ENCODE peak calls at places on chromosomes 3 and 15, in ten cellular contexts. One of them, this sample, is unnamed.
A peak's percentile ranks its signal among the peaks of the same experiment; 100 is the strongest.

GRCh38 chr15:32959077-32959476 is 235.4 kb downstream of the FMN1 start:
- DNase-seq in ascending aorta: no peak
- DNase-seq in hepatocyte: no peak
- DNase-seq in MM.1S: no peak
- DNase-seq in HCT116: no peak
- DNase-seq in GM23338: no peak
- DNase-seq in lower lobe of right lung: no peak
- DNase-seq in breast epithelium: no peak
- DNase-seq in thoracic aorta: no peak
- DNase-seq in heart left ventricle: no peak
- DNase-seq in this sample: no peak

GRCh38 chr3:102148598-102149302 is 286.1 kb upstream of the ZPLD1 start:
- DNase-seq in ascending aorta: no peak
- DNase-seq in hepatocyte: no peak
- DNase-seq in MM.1S: peak; percentile 92
- DNase-seq in HCT116: no peak
- DNase-seq in GM23338: no peak
- DNase-seq in lower lobe of right lung: no peak
- DNase-seq in breast epithelium: no peak
- DNase-seq in thoracic aorta: no peak
- DNase-seq in heart left ventricle: no peak
- DNase-seq in this sample: no peak

GRCh38 chr15:43896543-43896942 is 69.7 kb downstream of the WDR76 start:
- DNase-seq in ascending aorta: no peak
- DNase-seq in hepatocyte: no peak
- DNase-seq in MM.1S: no peak
- DNase-seq in HCT116: no peak
- DNase-seq in GM23338: no peak
- DNase-seq in lower lobe of right lung: no peak
- DNase-seq in breast epithelium: no peak
- DNase-seq in thoracic aorta: no peak
- DNase-seq in heart left ventricle: no peak
- DNase-seq in this sample: no peak

GRCh38 chr3:113695426-113695817 is 1.0 kb downstream of the USF3 start:
- DNase-seq in ascending aorta: no peak
- DNase-seq in hepatocyte: no peak
- DNase-seq in MM.1S: no peak
- DNase-seq in HCT116: no peak
- DNase-seq in GM23338: no peak
- DNase-seq in lower lobe of right lung: no peak
- DNase-seq in breast epithelium: no peak
- DNase-seq in thoracic aorta: no peak
- DNase-seq in heart left ventricle: no peak
- DNase-seq in this sample: no peak

GRCh38 chr15:99578809-99579208 is 13.0 kb downstream of the MEF2A start:
- DNase-seq in ascending aorta: no peak
- DNase-seq in hepatocyte: no peak
- DNase-seq in MM.1S: no peak
- DNase-seq in HCT116: no peak
- DNase-seq in GM23338: peak; percentile 50
- DNase-seq in lower lobe of right lung: no peak
- DNase-seq in breast epithelium: no peak
- DNase-seq in thoracic aorta: no peak
- DNase-seq in heart left ventricle: no peak
- DNase-seq in this sample: no peak

GRCh38 chr3:119148493-119149180 is 2.7 kb downstream of the TEX55 start:
- DNase-seq in ascending aorta: no peak
- DNase-seq in hepatocyte: no peak
- DNase-seq in MM.1S: no peak
- DNase-seq in HCT116: no peak
- DNase-seq in GM23338: no peak
- DNase-seq in lower lobe of right lung: no peak
- DNase-seq in breast epithelium: no peak
- DNase-seq in thoracic aorta: no peak
- DNase-seq in heart left ventricle: no peak
- DNase-seq in this sample: no peak

GRCh38 chr15:91099616-91100560 is at the start of gene SV2B:
- DNase-seq in ascending aorta: no peak
- DNase-seq in hepatocyte: peak; percentile 47
- DNase-seq in MM.1S: peak; percentile 66
- DNase-seq in HCT116: no peak
- DNase-seq in GM23338: peak; percentile 77
- DNase-seq in lower lobe of right lung: no peak
- DNase-seq in breast epithelium: no peak
- DNase-seq in thoracic aorta: no peak
- DNase-seq in heart left ventricle: peak; percentile 38
- DNase-seq in this sample: no peak

GRCh38 chr15:39171944-39172368 is 408.9 kb upstream of the THBS1 start:
- DNase-seq in ascending aorta: no peak
- DNase-seq in hepatocyte: peak; percentile 85
- DNase-seq in MM.1S: peak; percentile 62
- DNase-seq in HCT116: peak; percentile 82
- DNase-seq in GM23338: peak; percentile 94
- DNase-seq in lower lobe of right lung: peak; percentile 52
- DNase-seq in breast epithelium: peak; percentile 69
- DNase-seq in thoracic aorta: no peak
- DNase-seq in heart left ventricle: peak; percentile 46
- DNase-seq in this sample: peak; percentile 86

GRCh38 chr15:52462806-52463360 is 65.8 kb downstream of the MYO5A start:
- DNase-seq in ascending aorta: no peak
- DNase-seq in hepatocyte: no peak
- DNase-seq in MM.1S: peak; percentile 88
- DNase-seq in HCT116: no peak
- DNase-seq in GM23338: no peak
- DNase-seq in lower lobe of right lung: no peak
- DNase-seq in breast epithelium: no peak
- DNase-seq in thoracic aorta: no peak
- DNase-seq in heart left ventricle: no peak
- DNase-seq in this sample: no peak

GRCh38 chr15:77185242-77185785 is 114.4 kb upstream of the TSPAN3 start:
- DNase-seq in ascending aorta: no peak
- DNase-seq in hepatocyte: no peak
- DNase-seq in MM.1S: no peak
- DNase-seq in HCT116: no peak
- DNase-seq in GM23338: no peak
- DNase-seq in lower lobe of right lung: no peak
- DNase-seq in breast epithelium: no peak
- DNase-seq in thoracic aorta: no peak
- DNase-seq in heart left ventricle: no peak
- DNase-seq in this sample: no peak

GRCh38 chr3:18302517-18302916 is 122.6 kb downstream of the SATB1 start:
- DNase-seq in ascending aorta: no peak
- DNase-seq in hepatocyte: peak; percentile 10
- DNase-seq in MM.1S: no peak
- DNase-seq in HCT116: no peak
- DNase-seq in GM23338: no peak
- DNase-seq in lower lobe of right lung: no peak
- DNase-seq in breast epithelium: no peak
- DNase-seq in thoracic aorta: no peak
- DNase-seq in heart left ventricle: no peak
- DNase-seq in this sample: peak; percentile 14

GRCh38 chr15:62739082-62739481 is 303.5 kb upstream of the TPM1 start:
- DNase-seq in ascending aorta: no peak
- DNase-seq in hepatocyte: no peak
- DNase-seq in MM.1S: no peak
- DNase-seq in HCT116: peak; percentile 68
- DNase-seq in GM23338: no peak
- DNase-seq in lower lobe of right lung: no peak
- DNase-seq in breast epithelium: no peak
- DNase-seq in thoracic aorta: no peak
- DNase-seq in heart left ventricle: no peak
- DNase-seq in this sample: peak; percentile 37

GRCh38 chr3:73073091-73073707 is 11.7 kb downstream of the EBLN2 start:
- DNase-seq in ascending aorta: no peak
- DNase-seq in hepatocyte: no peak
- DNase-seq in MM.1S: no peak
- DNase-seq in HCT116: no peak
- DNase-seq in GM23338: no peak
- DNase-seq in lower lobe of right lung: no peak
- DNase-seq in breast epithelium: no peak
- DNase-seq in thoracic aorta: no peak
- DNase-seq in heart left ventricle: no peak
- DNase-seq in this sample: no peak
- H3K36me3 ChIP-seq in ascending aorta: peaks cover 5% of the 10 kb centered on the region
- H3K36me3 ChIP-seq in hepatocyte: no peaks in the 10 kb centered on the region
- H3K36me3 ChIP-seq in MM.1S: no peaks in the 10 kb centered on the region
- H3K36me3 ChIP-seq in HCT116: no peaks in the 10 kb centered on the region
- H3K36me3 ChIP-seq in GM23338: no peaks in the 10 kb centered on the region
- H3K36me3 ChIP-seq in lower lobe of right lung: no peaks in the 10 kb centered on the region
- H3K36me3 ChIP-seq in breast epithelium: no peaks in the 10 kb centered on the region
- H3K36me3 ChIP-seq in thoracic aorta: no peaks in the 10 kb centered on the region
- H3K36me3 ChIP-seq in heart left ventricle: no peaks in the 10 kb centered on the region
- H3K36me3 ChIP-seq in this sample: no peaks in the 10 kb centered on the region

DNA sequence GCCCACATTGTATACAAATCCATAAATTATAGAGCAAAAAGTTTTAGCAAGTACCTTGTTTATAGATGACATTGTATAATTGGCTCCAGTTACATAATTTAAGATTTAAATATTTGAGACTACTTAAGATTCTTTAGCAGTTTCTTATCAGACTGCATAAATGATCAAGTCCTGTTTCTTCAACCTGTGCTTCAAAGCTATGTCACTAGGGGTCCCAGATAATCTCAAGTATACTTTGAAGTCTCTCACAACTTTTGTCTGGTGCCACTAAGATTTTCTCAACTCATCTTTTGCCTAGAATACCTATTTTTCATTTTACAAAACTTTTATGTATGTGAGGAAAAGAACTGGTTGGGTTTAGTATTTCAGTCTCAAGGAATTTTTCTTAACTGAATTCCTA is 205.5 kb downstream of the STAG1 start:
- DNase-seq in ascending aorta: no peak
- DNase-seq in hepatocyte: no peak
- DNase-seq in MM.1S: no peak
- DNase-seq in HCT116: peak; percentile 10
- DNase-seq in GM23338: peak; percentile 37
- DNase-seq in lower lobe of right lung: no peak
- DNase-seq in breast epithelium: no peak
- DNase-seq in thoracic aorta: no peak
- DNase-seq in heart left ventricle: no peak
- DNase-seq in this sample: no peak
- TF ChIP-seq CTCF in ascending aorta: no peak
- TF ChIP-seq CTCF in hepatocyte: no peak
- TF ChIP-seq CTCF in MM.1S: no peak
- TF ChIP-seq CTCF in HCT116: peak; percentile 36
- TF ChIP-seq CTCF in GM23338: peak; percentile 29
- TF ChIP-seq CTCF in lower lobe of right lung: no peak
- TF ChIP-seq CTCF in breast epithelium: no peak
- TF ChIP-seq CTCF in thoracic aorta: no peak
- TF ChIP-seq CTCF in heart left ventricle: no peak
- TF ChIP-seq CTCF in this sample: no peak

DNA sequence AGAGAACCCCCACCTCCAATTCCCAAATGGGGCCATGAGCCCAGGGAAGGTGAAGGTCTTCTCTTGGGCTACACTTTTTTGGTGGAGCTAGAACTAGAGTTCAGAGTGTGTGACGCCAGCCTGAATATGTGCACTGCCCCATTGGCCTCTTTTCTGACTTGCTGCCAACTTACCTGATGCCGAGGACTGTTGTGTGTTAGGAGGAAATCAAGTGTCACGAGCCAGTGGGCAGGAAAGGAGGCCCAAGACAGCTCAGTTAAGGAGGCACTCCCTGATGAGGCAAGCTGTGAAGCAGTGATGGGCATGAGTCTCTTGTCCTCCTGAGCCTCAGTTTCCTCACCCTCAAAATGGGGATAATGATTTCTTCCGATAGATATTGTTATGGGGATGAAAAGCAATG is 107.8 kb downstream of the ANP32A start:
- DNase-seq in ascending aorta: no peak
- DNase-seq in hepatocyte: no peak
- DNase-seq in MM.1S: no peak
- DNase-seq in HCT116: no peak
- DNase-seq in GM23338: no peak
- DNase-seq in lower lobe of right lung: no peak
- DNase-seq in breast epithelium: no peak
- DNase-seq in thoracic aorta: no peak
- DNase-seq in heart left ventricle: no peak
- DNase-seq in this sample: no peak
- H3K36me3 ChIP-seq in ascending aorta: no peaks in the 10 kb centered on the region
- H3K36me3 ChIP-seq in hepatocyte: no peaks in the 10 kb centered on the region
- H3K36me3 ChIP-seq in MM.1S: no peaks in the 10 kb centered on the region
- H3K36me3 ChIP-seq in HCT116: no peaks in the 10 kb centered on the region
- H3K36me3 ChIP-seq in GM23338: no peaks in the 10 kb centered on the region
- H3K36me3 ChIP-seq in lower lobe of right lung: peaks cover 9% of the 10 kb centered on the region
- H3K36me3 ChIP-seq in breast epithelium: no peaks in the 10 kb centered on the region
- H3K36me3 ChIP-seq in thoracic aorta: no peaks in the 10 kb centered on the region
- H3K36me3 ChIP-seq in heart left ventricle: no peaks in the 10 kb centered on the region
- H3K36me3 ChIP-seq in this sample: peaks cover 5% of the 10 kb centered on the region

DNA sequence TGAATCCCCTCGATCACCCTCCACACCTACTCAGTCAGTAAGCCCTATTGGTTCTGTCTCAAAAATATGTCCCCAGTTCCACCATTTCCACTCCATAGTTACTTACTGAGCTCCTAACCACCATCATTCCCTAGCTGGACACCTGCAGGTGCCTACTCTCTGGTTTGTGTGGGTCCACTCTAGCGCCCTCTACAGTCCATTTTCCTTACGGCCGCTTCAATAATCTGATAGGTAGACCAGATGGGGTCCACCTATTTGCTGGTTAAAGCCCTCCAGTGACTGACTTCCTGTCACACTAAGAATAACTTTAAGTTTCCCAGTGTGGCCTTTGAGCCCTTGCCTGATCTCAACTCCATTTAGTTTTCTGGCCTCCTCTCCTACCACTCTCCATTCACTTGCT is 5.0 kb downstream of the GXYLT2 start:
- DNase-seq in ascending aorta: no peak
- DNase-seq in hepatocyte: no peak
- DNase-seq in MM.1S: no peak
- DNase-seq in HCT116: no peak
- DNase-seq in GM23338: peak; percentile 90
- DNase-seq in lower lobe of right lung: no peak
- DNase-seq in breast epithelium: no peak
- DNase-seq in thoracic aorta: no peak
- DNase-seq in heart left ventricle: no peak
- DNase-seq in this sample: no peak
- TF ChIP-seq CTCF in ascending aorta: no peak
- TF ChIP-seq CTCF in hepatocyte: peak; percentile 26
- TF ChIP-seq CTCF in MM.1S: peak; percentile 31
- TF ChIP-seq CTCF in HCT116: no peak
- TF ChIP-seq CTCF in GM23338: peak; percentile 86
- TF ChIP-seq CTCF in lower lobe of right lung: no peak
- TF ChIP-seq CTCF in breast epithelium: no peak
- TF ChIP-seq CTCF in thoracic aorta: no peak
- TF ChIP-seq CTCF in heart left ventricle: peak; percentile 11
- TF ChIP-seq CTCF in this sample: peak; percentile 13

This sample was measured in BJ.